ENCODE peak calls at places on chromosomes 13 and 19, in nine cellular contexts. One of them, this sample, is unnamed.

GRCh38 chr19:11268783-11269267 is 6.5 kb upstream of the DOCK6 start:
- DNase-seq in Peyer's patch: peak
- DNase-seq in IMR-90: peak
- DNase-seq in esophagus squamous epithelium: no peak
- DNase-seq in body of pancreas: no peak
- DNase-seq in A549: peak
- DNase-seq in tibial nerve: peak
- DNase-seq in thyroid gland: peak
- DNase-seq in heart left ventricle: peak
- DNase-seq in this sample: peak

GRCh38 chr19:42040031-42040430 is 30.0 kb downstream of the GRIK5 start:
- DNase-seq in IMR-90: no peak
- DNase-seq in Peyer's patch: no peak
- DNase-seq in A549: no peak
- DNase-seq in esophagus squamous epithelium: no peak
- DNase-seq in body of pancreas: no peak
- DNase-seq in thyroid gland: no peak
- DNase-seq in heart left ventricle: no peak
- DNase-seq in tibial nerve: no peak
- DNase-seq in this sample: no peak

GRCh38 chr19:47315125-47315821 is 5.6 kb downstream of the C5AR1 start:
- DNase-seq in tibial nerve: peak
- DNase-seq in thyroid gland: no peak
- DNase-seq in heart left ventricle: peak
- DNase-seq in body of pancreas: no peak
- DNase-seq in A549: peak
- DNase-seq in Peyer's patch: peak
- DNase-seq in esophagus squamous epithelium: no peak
- DNase-seq in IMR-90: peak
- DNase-seq in this sample: peak

GRCh38 chr19:3120611-3121231 is 15.1 kb upstream of the GNA15 start:
- DNase-seq in A549: no peak
- DNase-seq in body of pancreas: no peak
- DNase-seq in thyroid gland: no peak
- DNase-seq in esophagus squamous epithelium: no peak
- DNase-seq in heart left ventricle: peak
- DNase-seq in IMR-90: no peak
- DNase-seq in Peyer's patch: no peak
- DNase-seq in tibial nerve: no peak
- DNase-seq in this sample: no peak

GRCh38 chr13:112067871-112068305 is 939 bp downstream of the SOX1 start:
- DNase-seq in body of pancreas: no peak
- DNase-seq in IMR-90: no peak
- DNase-seq in A549: no peak
- DNase-seq in thyroid gland: no peak
- DNase-seq in tibial nerve: no peak
- DNase-seq in esophagus squamous epithelium: no peak
- DNase-seq in heart left ventricle: no peak
- DNase-seq in Peyer's patch: no peak
- DNase-seq in this sample: peak

GRCh38 chr13:112764864-112765561 is 75.2 kb downstream of the ATP11A start:
- DNase-seq in esophagus squamous epithelium: no peak
- DNase-seq in body of pancreas: no peak
- DNase-seq in IMR-90: no peak
- DNase-seq in A549: no peak
- DNase-seq in heart left ventricle: no peak
- DNase-seq in thyroid gland: peak
- DNase-seq in tibial nerve: no peak
- DNase-seq in Peyer's patch: no peak
- DNase-seq in this sample: no peak

GRCh38 chr13:66689628-66690027 is 540.5 kb downstream of the PCDH9 start:
- DNase-seq in tibial nerve: no peak
- DNase-seq in esophagus squamous epithelium: no peak
- DNase-seq in thyroid gland: no peak
- DNase-seq in A549: peak
- DNase-seq in Peyer's patch: no peak
- DNase-seq in IMR-90: peak
- DNase-seq in body of pancreas: no peak
- DNase-seq in heart left ventricle: no peak
- DNase-seq in this sample: no peak

GRCh38 chr13:112324121-112324520 is 52.0 kb upstream of the SPACA7 start:
- DNase-seq in Peyer's patch: no peak
- DNase-seq in thyroid gland: no peak
- DNase-seq in body of pancreas: no peak
- DNase-seq in A549: no peak
- DNase-seq in tibial nerve: no peak
- DNase-seq in heart left ventricle: no peak
- DNase-seq in IMR-90: no peak
- DNase-seq in esophagus squamous epithelium: no peak
- DNase-seq in this sample: no peak

GRCh38 chr13:44197791-44198770 is 175.5 kb upstream of the SERP2 start:
- DNase-seq in IMR-90: peak
- DNase-seq in thyroid gland: no peak
- DNase-seq in esophagus squamous epithelium: no peak
- DNase-seq in body of pancreas: no peak
- DNase-seq in tibial nerve: no peak
- DNase-seq in Peyer's patch: no peak
- DNase-seq in heart left ventricle: no peak
- DNase-seq in A549: no peak
- DNase-seq in this sample: no peak

GRCh38 chr19:18500820-18501219 is 21.1 kb downstream of the ELL start:
- DNase-seq in tibial nerve: no peak
- DNase-seq in Peyer's patch: no peak
- DNase-seq in body of pancreas: peak
- DNase-seq in IMR-90: no peak
- DNase-seq in esophagus squamous epithelium: no peak
- DNase-seq in thyroid gland: peak
- DNase-seq in heart left ventricle: peak
- DNase-seq in A549: no peak
- DNase-seq in this sample: peak

GRCh38 chr19:3118232-3119070 is 17.4 kb upstream of the GNA15 start:
- DNase-seq in A549: no peak
- DNase-seq in heart left ventricle: peak
- DNase-seq in body of pancreas: no peak
- DNase-seq in thyroid gland: no peak
- DNase-seq in IMR-90: no peak
- DNase-seq in esophagus squamous epithelium: no peak
- DNase-seq in Peyer's patch: no peak
- DNase-seq in tibial nerve: no peak
- DNase-seq in this sample: no peak

GRCh38 chr19:37903096-37903495 is 3.3 kb downstream of the WDR87 start:
- DNase-seq in body of pancreas: no peak
- DNase-seq in Peyer's patch: no peak
- DNase-seq in tibial nerve: no peak
- DNase-seq in heart left ventricle: no peak
- DNase-seq in thyroid gland: no peak
- DNase-seq in A549: no peak
- DNase-seq in IMR-90: no peak
- DNase-seq in esophagus squamous epithelium: no peak
- DNase-seq in this sample: peak

GRCh38 chr19:14139944-14140343 is 3.6 kb upstream of the ASF1B start:
- DNase-seq in thyroid gland: no peak
- DNase-seq in esophagus squamous epithelium: no peak
- DNase-seq in A549: no peak
- DNase-seq in body of pancreas: no peak
- DNase-seq in IMR-90: no peak
- DNase-seq in heart left ventricle: peak
- DNase-seq in tibial nerve: no peak
- DNase-seq in Peyer's patch: no peak
- DNase-seq in this sample: no peak

GRCh38 chr19:58351996-58352755 is 1.1 kb downstream of the A1BG start:
- DNase-seq in Peyer's patch: no peak
- DNase-seq in heart left ventricle: no peak
- DNase-seq in tibial nerve: no peak
- DNase-seq in IMR-90: no peak
- DNase-seq in thyroid gland: no peak
- DNase-seq in body of pancreas: no peak
- DNase-seq in A549: no peak
- DNase-seq in esophagus squamous epithelium: no peak
- DNase-seq in this sample: no peak

GRCh38 chr13:78137404-78138142 is 218.9 kb upstream of the EDNRB start:
- DNase-seq in Peyer's patch: no peak
- DNase-seq in heart left ventricle: no peak
- DNase-seq in IMR-90: peak
- DNase-seq in tibial nerve: peak
- DNase-seq in esophagus squamous epithelium: no peak
- DNase-seq in thyroid gland: peak
- DNase-seq in A549: peak
- DNase-seq in body of pancreas: peak
- DNase-seq in this sample: no peak

GRCh38 chr19:4707322-4707721 is 16.3 kb downstream of the DPP9 start:
- DNase-seq in thyroid gland: no peak
- DNase-seq in tibial nerve: no peak
- DNase-seq in body of pancreas: no peak
- DNase-seq in Peyer's patch: no peak
- DNase-seq in A549: no peak
- DNase-seq in IMR-90: no peak
- DNase-seq in esophagus squamous epithelium: no peak
- DNase-seq in heart left ventricle: no peak
- DNase-seq in this sample: no peak
- TF ChIP-seq POLR2A in thyroid gland: no peak
- TF ChIP-seq POLR2A in tibial nerve: no peak
- TF ChIP-seq POLR2A in body of pancreas: no peak
- TF ChIP-seq POLR2A in Peyer's patch: no peak
- TF ChIP-seq POLR2A in A549: no peak
- TF ChIP-seq POLR2A in IMR-90: no peak
- TF ChIP-seq POLR2A in esophagus squamous epithelium: no peak
- TF ChIP-seq POLR2A in heart left ventricle: no peak
- TF ChIP-seq POLR2A in this sample: no peak

GRCh38 chr19:12783849-12784393 is 7.4 kb upstream of the JUNB start:
- DNase-seq in body of pancreas: no peak
- DNase-seq in heart left ventricle: peak
- DNase-seq in thyroid gland: peak
- DNase-seq in Peyer's patch: peak
- DNase-seq in tibial nerve: no peak
- DNase-seq in A549: peak
- DNase-seq in IMR-90: no peak
- DNase-seq in esophagus squamous epithelium: no peak
- DNase-seq in this sample: peak
- H3K4me3 ChIP-seq in body of pancreas: no peak
- H3K4me3 ChIP-seq in heart left ventricle: no peak
- H3K4me3 ChIP-seq in thyroid gland: no peak
- H3K4me3 ChIP-seq in Peyer's patch: peak
- H3K4me3 ChIP-seq in tibial nerve: no peak
- H3K4me3 ChIP-seq in A549: peak
- H3K4me3 ChIP-seq in IMR-90: no peak
- H3K4me3 ChIP-seq in esophagus squamous epithelium: peak
- H3K4me3 ChIP-seq in this sample: no peak

GRCh38 chr13:40758811-40759210 is 12.2 kb downstream of the MRPS31 start:
- DNase-seq in esophagus squamous epithelium: no peak
- DNase-seq in A549: no peak
- DNase-seq in Peyer's patch: no peak
- DNase-seq in heart left ventricle: no peak
- DNase-seq in body of pancreas: no peak
- DNase-seq in tibial nerve: no peak
- DNase-seq in thyroid gland: no peak
- DNase-seq in IMR-90: peak
- DNase-seq in this sample: no peak
- TF ChIP-seq POLR2A in esophagus squamous epithelium: no peak
- TF ChIP-seq POLR2A in A549: no peak
- TF ChIP-seq POLR2A in Peyer's patch: no peak
- TF ChIP-seq POLR2A in heart left ventricle: no peak
- TF ChIP-seq POLR2A in body of pancreas: no peak
- TF ChIP-seq POLR2A in tibial nerve: no peak
- TF ChIP-seq POLR2A in thyroid gland: no peak
- TF ChIP-seq POLR2A in IMR-90: no peak
- TF ChIP-seq POLR2A in this sample: no peak

DNA sequence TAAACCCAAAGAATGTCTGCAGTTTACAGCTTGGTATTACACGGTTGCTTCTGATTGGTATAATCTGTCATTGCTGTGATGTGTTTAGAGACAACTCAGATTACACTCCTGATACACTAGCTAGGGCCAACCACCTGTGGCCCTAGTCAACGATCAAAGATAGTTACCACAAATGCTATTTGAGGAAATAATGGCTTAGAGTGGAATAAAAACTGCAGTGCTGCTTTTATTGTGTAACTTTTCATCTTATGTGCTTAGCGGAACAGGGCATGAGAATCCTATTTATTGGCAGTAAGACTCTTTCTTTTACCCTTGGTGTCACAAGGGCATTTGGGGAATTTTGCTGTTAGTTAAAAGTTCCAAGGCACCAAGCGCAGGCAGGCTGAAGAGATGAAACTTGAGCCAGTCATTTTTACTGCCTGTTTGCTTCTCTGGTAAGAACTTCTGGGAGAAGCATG is 363.3 kb downstream of the KCNRG start:
- DNase-seq in Peyer's patch: no peak
- DNase-seq in tibial nerve: no peak
- DNase-seq in A549: no peak
- DNase-seq in heart left ventricle: no peak
- DNase-seq in thyroid gland: no peak
- DNase-seq in body of pancreas: no peak
- DNase-seq in esophagus squamous epithelium: no peak
- DNase-seq in IMR-90: no peak
- DNase-seq in this sample: no peak
- H3K4me3 ChIP-seq in Peyer's patch: no peak
- H3K4me3 ChIP-seq in tibial nerve: no peak
- H3K4me3 ChIP-seq in A549: no peak
- H3K4me3 ChIP-seq in heart left ventricle: no peak
- H3K4me3 ChIP-seq in thyroid gland: no peak
- H3K4me3 ChIP-seq in body of pancreas: no peak
- H3K4me3 ChIP-seq in esophagus squamous epithelium: no peak
- H3K4me3 ChIP-seq in IMR-90: no peak
- H3K4me3 ChIP-seq in this sample: no peak

DNA sequence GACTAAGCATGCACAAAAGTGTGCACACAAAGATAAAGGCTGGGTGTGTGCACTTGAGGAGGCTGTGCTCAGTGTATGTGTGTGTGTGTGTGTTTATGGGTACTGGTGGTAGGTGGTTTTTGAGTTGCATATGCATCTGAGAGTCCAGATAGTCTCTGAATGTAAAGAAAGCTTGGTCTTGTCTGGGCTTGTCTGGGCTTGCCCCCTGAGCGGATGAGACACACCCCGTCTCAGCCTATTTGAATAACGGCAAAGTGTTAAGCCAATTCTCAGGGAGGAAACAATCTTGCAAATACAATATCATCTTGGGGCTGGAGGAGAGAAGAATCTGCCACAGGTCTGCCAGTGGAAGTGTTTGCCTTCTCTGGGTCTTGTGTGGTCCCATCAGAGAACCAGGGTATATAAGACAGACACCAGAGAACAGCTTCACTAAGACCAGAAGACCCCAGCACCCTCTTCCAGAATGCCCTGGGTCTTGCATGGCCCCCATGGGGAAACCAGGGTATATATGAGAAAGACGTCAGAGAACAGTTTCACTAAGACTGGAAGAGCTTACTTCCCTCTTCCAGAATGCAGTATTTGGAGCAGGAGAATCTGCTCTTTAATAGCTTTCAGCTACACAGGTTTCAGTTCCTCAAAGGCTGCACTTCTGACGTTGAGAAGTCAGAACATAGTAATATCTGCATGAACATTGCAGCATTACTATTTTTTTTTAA is 13.4 kb downstream of the CD70 start:
- DNase-seq in thyroid gland: no peak
- DNase-seq in tibial nerve: no peak
- DNase-seq in body of pancreas: no peak
- DNase-seq in IMR-90: no peak
- DNase-seq in A549: peak
- DNase-seq in Peyer's patch: no peak
- DNase-seq in heart left ventricle: no peak
- DNase-seq in esophagus squamous epithelium: no peak
- DNase-seq in this sample: no peak
- TF ChIP-seq POLR2A in thyroid gland: no peak
- TF ChIP-seq POLR2A in tibial nerve: no peak
- TF ChIP-seq POLR2A in body of pancreas: no peak
- TF ChIP-seq POLR2A in IMR-90: no peak
- TF ChIP-seq POLR2A in A549: no peak
- TF ChIP-seq POLR2A in Peyer's patch: no peak
- TF ChIP-seq POLR2A in heart left ventricle: no peak
- TF ChIP-seq POLR2A in esophagus squamous epithelium: no peak
- TF ChIP-seq POLR2A in this sample: no peak